ENCODE peak calls at places on chromosomes 12 and 14, in ten cellular contexts. One of them, this sample, is unnamed.

GRCh38 chr12:121774968-121775474 is 18.5 kb downstream of the RHOF start:
- DNase-seq in choroid plexus epithelial cell: no peak
- DNase-seq in GM12891: no peak
- DNase-seq in mucosa of descending colon: no peak
- DNase-seq in NCI-H460: no peak
- DNase-seq in substantia nigra: no peak
- DNase-seq in cardiac fibroblast: no peak
- DNase-seq in stimulated activated CD4-positive, alpha-beta T cell treated with anti-CD3 and anti-CD28 coated beads, Interleukin-1b, Interleukin-23, amount 100 ng/mL, for 24 hours: no peak
- DNase-seq in activated naive CD4-positive, alpha-beta T cell treated with Interleukin-2 at 50 U/mL for 16 hours: no peak
- DNase-seq in WTC11: peak; percentile 64
- DNase-seq in this sample: no peak

GRCh38 chr12:32273712-32274111 is 125.6 kb upstream of the FGD4 start:
- DNase-seq in cardiac fibroblast: no peak
- DNase-seq in GM12891: no peak
- DNase-seq in stimulated activated CD4-positive, alpha-beta T cell treated with anti-CD3 and anti-CD28 coated beads, Interleukin-1b, Interleukin-23, amount 100 ng/mL, for 24 hours: no peak
- DNase-seq in WTC11: peak; percentile 49
- DNase-seq in choroid plexus epithelial cell: no peak
- DNase-seq in activated naive CD4-positive, alpha-beta T cell treated with Interleukin-2 at 50 U/mL for 16 hours: no peak
- DNase-seq in mucosa of descending colon: no peak
- DNase-seq in NCI-H460: no peak
- DNase-seq in substantia nigra: no peak
- DNase-seq in this sample: peak; percentile 90

GRCh38 chr12:132178801-132179401 is 34.6 kb downstream of the NOC4L start:
- DNase-seq in WTC11: peak; percentile 58
- DNase-seq in substantia nigra: no peak
- DNase-seq in stimulated activated CD4-positive, alpha-beta T cell treated with anti-CD3 and anti-CD28 coated beads, Interleukin-1b, Interleukin-23, amount 100 ng/mL, for 24 hours: no peak
- DNase-seq in cardiac fibroblast: no peak
- DNase-seq in GM12891: no peak
- DNase-seq in choroid plexus epithelial cell: no peak
- DNase-seq in NCI-H460: no peak
- DNase-seq in mucosa of descending colon: no peak
- DNase-seq in activated naive CD4-positive, alpha-beta T cell treated with Interleukin-2 at 50 U/mL for 16 hours: peak; percentile 63
- DNase-seq in this sample: peak; percentile 74

GRCh38 chr12:120748242-120748641 is 22.6 kb downstream of the ACADS start:
- DNase-seq in choroid plexus epithelial cell: no peak
- DNase-seq in NCI-H460: no peak
- DNase-seq in stimulated activated CD4-positive, alpha-beta T cell treated with anti-CD3 and anti-CD28 coated beads, Interleukin-1b, Interleukin-23, amount 100 ng/mL, for 24 hours: no peak
- DNase-seq in activated naive CD4-positive, alpha-beta T cell treated with Interleukin-2 at 50 U/mL for 16 hours: no peak
- DNase-seq in mucosa of descending colon: no peak
- DNase-seq in cardiac fibroblast: no peak
- DNase-seq in WTC11: no peak
- DNase-seq in GM12891: no peak
- DNase-seq in substantia nigra: no peak
- DNase-seq in this sample: peak; percentile 14

GRCh38 chr12:103841690-103842584 is 903 bp upstream of the NT5DC3 start:
- DNase-seq in mucosa of descending colon: peak; percentile 70
- DNase-seq in stimulated activated CD4-positive, alpha-beta T cell treated with anti-CD3 and anti-CD28 coated beads, Interleukin-1b, Interleukin-23, amount 100 ng/mL, for 24 hours: no peak
- DNase-seq in cardiac fibroblast: peak; percentile 46
- DNase-seq in NCI-H460: peak; percentile 49
- DNase-seq in WTC11: peak; percentile 70
- DNase-seq in GM12891: peak; percentile 7
- DNase-seq in activated naive CD4-positive, alpha-beta T cell treated with Interleukin-2 at 50 U/mL for 16 hours: peak; percentile 22
- DNase-seq in choroid plexus epithelial cell: peak; percentile 66
- DNase-seq in substantia nigra: no peak
- DNase-seq in this sample: peak; percentile 88

GRCh38 chr14:32203928-32204357 is 874 bp upstream of the RNU6-8 start:
- DNase-seq in WTC11: no peak
- DNase-seq in substantia nigra: no peak
- DNase-seq in mucosa of descending colon: peak; percentile 48
- DNase-seq in GM12891: no peak
- DNase-seq in cardiac fibroblast: no peak
- DNase-seq in stimulated activated CD4-positive, alpha-beta T cell treated with anti-CD3 and anti-CD28 coated beads, Interleukin-1b, Interleukin-23, amount 100 ng/mL, for 24 hours: no peak
- DNase-seq in NCI-H460: no peak
- DNase-seq in choroid plexus epithelial cell: peak; percentile 9
- DNase-seq in activated naive CD4-positive, alpha-beta T cell treated with Interleukin-2 at 50 U/mL for 16 hours: peak; percentile 14
- DNase-seq in this sample: peak; percentile 78

GRCh38 chr12:100346660-100347059 is 10.2 kb upstream of the SLC17A8 start:
- DNase-seq in stimulated activated CD4-positive, alpha-beta T cell treated with anti-CD3 and anti-CD28 coated beads, Interleukin-1b, Interleukin-23, amount 100 ng/mL, for 24 hours: no peak
- DNase-seq in NCI-H460: no peak
- DNase-seq in WTC11: no peak
- DNase-seq in mucosa of descending colon: no peak
- DNase-seq in substantia nigra: no peak
- DNase-seq in activated naive CD4-positive, alpha-beta T cell treated with Interleukin-2 at 50 U/mL for 16 hours: no peak
- DNase-seq in cardiac fibroblast: no peak
- DNase-seq in choroid plexus epithelial cell: peak; percentile 57
- DNase-seq in GM12891: no peak
- DNase-seq in this sample: no peak

GRCh38 chr12:32697445-32697844 is 18.3 kb downstream of the DNM1L start:
- DNase-seq in activated naive CD4-positive, alpha-beta T cell treated with Interleukin-2 at 50 U/mL for 16 hours: no peak
- DNase-seq in GM12891: no peak
- DNase-seq in mucosa of descending colon: no peak
- DNase-seq in choroid plexus epithelial cell: no peak
- DNase-seq in stimulated activated CD4-positive, alpha-beta T cell treated with anti-CD3 and anti-CD28 coated beads, Interleukin-1b, Interleukin-23, amount 100 ng/mL, for 24 hours: no peak
- DNase-seq in WTC11: no peak
- DNase-seq in NCI-H460: no peak
- DNase-seq in cardiac fibroblast: no peak
- DNase-seq in substantia nigra: no peak
- DNase-seq in this sample: no peak

GRCh38 chr12:188910-189621 is 24.9 kb downstream of the SLC6A12 start:
- DNase-seq in NCI-H460: peak; percentile 30
- DNase-seq in WTC11: peak; percentile 75
- DNase-seq in cardiac fibroblast: peak; percentile 53
- DNase-seq in mucosa of descending colon: peak; percentile 64
- DNase-seq in activated naive CD4-positive, alpha-beta T cell treated with Interleukin-2 at 50 U/mL for 16 hours: peak; percentile 24
- DNase-seq in choroid plexus epithelial cell: peak; percentile 64
- DNase-seq in substantia nigra: peak; percentile 56
- DNase-seq in stimulated activated CD4-positive, alpha-beta T cell treated with anti-CD3 and anti-CD28 coated beads, Interleukin-1b, Interleukin-23, amount 100 ng/mL, for 24 hours: peak; percentile 11
- DNase-seq in GM12891: peak; percentile 81
- DNase-seq in this sample: peak; percentile 78

GRCh38 chr12:116241157-116241772 is 36.2 kb downstream of the MED13L start:
- DNase-seq in mucosa of descending colon: no peak
- DNase-seq in activated naive CD4-positive, alpha-beta T cell treated with Interleukin-2 at 50 U/mL for 16 hours: no peak
- DNase-seq in substantia nigra: no peak
- DNase-seq in choroid plexus epithelial cell: peak; percentile 45
- DNase-seq in cardiac fibroblast: peak; percentile 45
- DNase-seq in NCI-H460: no peak
- DNase-seq in stimulated activated CD4-positive, alpha-beta T cell treated with anti-CD3 and anti-CD28 coated beads, Interleukin-1b, Interleukin-23, amount 100 ng/mL, for 24 hours: no peak
- DNase-seq in WTC11: no peak
- DNase-seq in GM12891: no peak
- DNase-seq in this sample: no peak

GRCh38 chr12:104352106-104352713 is 48.7 kb downstream of the EID3 start:
- DNase-seq in GM12891: no peak
- DNase-seq in mucosa of descending colon: no peak
- DNase-seq in NCI-H460: no peak
- DNase-seq in substantia nigra: no peak
- DNase-seq in cardiac fibroblast: peak; percentile 60
- DNase-seq in choroid plexus epithelial cell: peak; percentile 48
- DNase-seq in stimulated activated CD4-positive, alpha-beta T cell treated with anti-CD3 and anti-CD28 coated beads, Interleukin-1b, Interleukin-23, amount 100 ng/mL, for 24 hours: no peak
- DNase-seq in activated naive CD4-positive, alpha-beta T cell treated with Interleukin-2 at 50 U/mL for 16 hours: no peak
- DNase-seq in WTC11: no peak
- DNase-seq in this sample: no peak

GRCh38 chr12:129226005-129226404 is 372.7 kb downstream of the GLT1D1 start:
- DNase-seq in NCI-H460: no peak
- DNase-seq in activated naive CD4-positive, alpha-beta T cell treated with Interleukin-2 at 50 U/mL for 16 hours: no peak
- DNase-seq in GM12891: no peak
- DNase-seq in substantia nigra: no peak
- DNase-seq in WTC11: no peak
- DNase-seq in cardiac fibroblast: no peak
- DNase-seq in choroid plexus epithelial cell: no peak
- DNase-seq in mucosa of descending colon: no peak
- DNase-seq in stimulated activated CD4-positive, alpha-beta T cell treated with anti-CD3 and anti-CD28 coated beads, Interleukin-1b, Interleukin-23, amount 100 ng/mL, for 24 hours: no peak
- DNase-seq in this sample: no peak

GRCh38 chr12:91889059-91889458 is 256.6 kb downstream of the BTG1 start:
- DNase-seq in substantia nigra: no peak
- DNase-seq in WTC11: no peak
- DNase-seq in NCI-H460: no peak
- DNase-seq in stimulated activated CD4-positive, alpha-beta T cell treated with anti-CD3 and anti-CD28 coated beads, Interleukin-1b, Interleukin-23, amount 100 ng/mL, for 24 hours: no peak
- DNase-seq in choroid plexus epithelial cell: no peak
- DNase-seq in activated naive CD4-positive, alpha-beta T cell treated with Interleukin-2 at 50 U/mL for 16 hours: no peak
- DNase-seq in cardiac fibroblast: peak; percentile 44
- DNase-seq in GM12891: no peak
- DNase-seq in mucosa of descending colon: no peak
- DNase-seq in this sample: no peak

GRCh38 chr12:42742691-42743090 is 153.1 kb upstream of the PRICKLE1 start:
- DNase-seq in cardiac fibroblast: no peak
- DNase-seq in WTC11: no peak
- DNase-seq in GM12891: no peak
- DNase-seq in substantia nigra: no peak
- DNase-seq in NCI-H460: peak; percentile 98
- DNase-seq in activated naive CD4-positive, alpha-beta T cell treated with Interleukin-2 at 50 U/mL for 16 hours: no peak
- DNase-seq in stimulated activated CD4-positive, alpha-beta T cell treated with anti-CD3 and anti-CD28 coated beads, Interleukin-1b, Interleukin-23, amount 100 ng/mL, for 24 hours: no peak
- DNase-seq in choroid plexus epithelial cell: peak; percentile 44
- DNase-seq in mucosa of descending colon: no peak
- DNase-seq in this sample: no peak

GRCh38 chr14:106044949-106045596 is 518.7 kb downstream of the TMEM121 start:
- DNase-seq in choroid plexus epithelial cell: no peak
- DNase-seq in stimulated activated CD4-positive, alpha-beta T cell treated with anti-CD3 and anti-CD28 coated beads, Interleukin-1b, Interleukin-23, amount 100 ng/mL, for 24 hours: peak; percentile 72
- DNase-seq in cardiac fibroblast: peak; percentile 15
- DNase-seq in mucosa of descending colon: peak; percentile 70
- DNase-seq in activated naive CD4-positive, alpha-beta T cell treated with Interleukin-2 at 50 U/mL for 16 hours: peak; percentile 80
- DNase-seq in substantia nigra: peak; percentile 8
- DNase-seq in WTC11: no peak
- DNase-seq in GM12891: peak; percentile 19
- DNase-seq in NCI-H460: peak; percentile 53
- DNase-seq in this sample: peak; percentile 85

GRCh38 chr14:56247495-56248087 is 129.4 kb downstream of the PELI2 start:
- DNase-seq in NCI-H460: no peak
- DNase-seq in cardiac fibroblast: peak; percentile 58
- DNase-seq in substantia nigra: no peak
- DNase-seq in stimulated activated CD4-positive, alpha-beta T cell treated with anti-CD3 and anti-CD28 coated beads, Interleukin-1b, Interleukin-23, amount 100 ng/mL, for 24 hours: no peak
- DNase-seq in mucosa of descending colon: no peak
- DNase-seq in activated naive CD4-positive, alpha-beta T cell treated with Interleukin-2 at 50 U/mL for 16 hours: no peak
- DNase-seq in GM12891: no peak
- DNase-seq in WTC11: no peak
- DNase-seq in choroid plexus epithelial cell: peak; percentile 64
- DNase-seq in this sample: no peak

GRCh38 chr14:92846162-92846897 is 52.2 kb downstream of the GOLGA5 start:
- DNase-seq in substantia nigra: no peak
- DNase-seq in choroid plexus epithelial cell: peak; percentile 85
- DNase-seq in mucosa of descending colon: no peak
- DNase-seq in cardiac fibroblast: peak; percentile 90
- DNase-seq in WTC11: no peak
- DNase-seq in stimulated activated CD4-positive, alpha-beta T cell treated with anti-CD3 and anti-CD28 coated beads, Interleukin-1b, Interleukin-23, amount 100 ng/mL, for 24 hours: no peak
- DNase-seq in GM12891: peak; percentile 35
- DNase-seq in NCI-H460: no peak
- DNase-seq in activated naive CD4-positive, alpha-beta T cell treated with Interleukin-2 at 50 U/mL for 16 hours: peak; percentile 28
- DNase-seq in this sample: no peak

GRCh38 chr14:100336618-100337530 is 13.7 kb downstream of the SLC25A47 start:
- DNase-seq in GM12891: no peak
- DNase-seq in cardiac fibroblast: no peak
- DNase-seq in mucosa of descending colon: no peak
- DNase-seq in choroid plexus epithelial cell: no peak
- DNase-seq in activated naive CD4-positive, alpha-beta T cell treated with Interleukin-2 at 50 U/mL for 16 hours: no peak
- DNase-seq in stimulated activated CD4-positive, alpha-beta T cell treated with anti-CD3 and anti-CD28 coated beads, Interleukin-1b, Interleukin-23, amount 100 ng/mL, for 24 hours: no peak
- DNase-seq in WTC11: no peak
- DNase-seq in substantia nigra: no peak
- DNase-seq in NCI-H460: no peak
- DNase-seq in this sample: peak; percentile 44

GRCh38 chr14:94044476-94045091 is 18.4 kb downstream of the OTUB2 start:
- DNase-seq in NCI-H460: no peak
- DNase-seq in stimulated activated CD4-positive, alpha-beta T cell treated with anti-CD3 and anti-CD28 coated beads, Interleukin-1b, Interleukin-23, amount 100 ng/mL, for 24 hours: no peak
- DNase-seq in GM12891: no peak
- DNase-seq in WTC11: no peak
- DNase-seq in substantia nigra: no peak
- DNase-seq in choroid plexus epithelial cell: no peak
- DNase-seq in activated naive CD4-positive, alpha-beta T cell treated with Interleukin-2 at 50 U/mL for 16 hours: no peak
- DNase-seq in cardiac fibroblast: no peak
- DNase-seq in mucosa of descending colon: peak; percentile 2
- DNase-seq in this sample: peak; percentile 69

GRCh38 chr12:89353188-89353822 is 1.0 kb upstream of the DUSP6 start:
- DNase-seq in GM12891: peak; percentile 21
- DNase-seq in activated naive CD4-positive, alpha-beta T cell treated with Interleukin-2 at 50 U/mL for 16 hours: peak; percentile 51
- DNase-seq in stimulated activated CD4-positive, alpha-beta T cell treated with anti-CD3 and anti-CD28 coated beads, Interleukin-1b, Interleukin-23, amount 100 ng/mL, for 24 hours: no peak
- DNase-seq in mucosa of descending colon: peak; percentile 87
- DNase-seq in substantia nigra: peak; percentile 66
- DNase-seq in choroid plexus epithelial cell: peak; percentile 77
- DNase-seq in NCI-H460: peak; percentile 66
- DNase-seq in cardiac fibroblast: peak; percentile 77
- DNase-seq in WTC11: peak; percentile 82
- DNase-seq in this sample: no peak

GRCh38 chr12:57112492-57113294 is 1.5 kb upstream of the STAT6 start:
- DNase-seq in stimulated activated CD4-positive, alpha-beta T cell treated with anti-CD3 and anti-CD28 coated beads, Interleukin-1b, Interleukin-23, amount 100 ng/mL, for 24 hours: no peak
- DNase-seq in choroid plexus epithelial cell: no peak
- DNase-seq in cardiac fibroblast: no peak
- DNase-seq in WTC11: no peak
- DNase-seq in GM12891: no peak
- DNase-seq in activated naive CD4-positive, alpha-beta T cell treated with Interleukin-2 at 50 U/mL for 16 hours: no peak
- DNase-seq in NCI-H460: no peak
- DNase-seq in substantia nigra: no peak
- DNase-seq in mucosa of descending colon: peak; percentile 23
- DNase-seq in this sample: no peak

GRCh38 chr12:130552483-130552996 is 163.6 kb downstream of the RIMBP2 start:
- DNase-seq in NCI-H460: peak; percentile 27
- DNase-seq in WTC11: no peak
- DNase-seq in stimulated activated CD4-positive, alpha-beta T cell treated with anti-CD3 and anti-CD28 coated beads, Interleukin-1b, Interleukin-23, amount 100 ng/mL, for 24 hours: no peak
- DNase-seq in substantia nigra: no peak
- DNase-seq in GM12891: no peak
- DNase-seq in activated naive CD4-positive, alpha-beta T cell treated with Interleukin-2 at 50 U/mL for 16 hours: no peak
- DNase-seq in mucosa of descending colon: no peak
- DNase-seq in choroid plexus epithelial cell: peak; percentile 1
- DNase-seq in cardiac fibroblast: no peak
- DNase-seq in this sample: no peak

GRCh38 chr12:94621662-94622359 is 28.5 kb downstream of the TMCC3 start:
- DNase-seq in NCI-H460: no peak
- DNase-seq in stimulated activated CD4-positive, alpha-beta T cell treated with anti-CD3 and anti-CD28 coated beads, Interleukin-1b, Interleukin-23, amount 100 ng/mL, for 24 hours: no peak
- DNase-seq in GM12891: peak; percentile 37
- DNase-seq in WTC11: no peak
- DNase-seq in cardiac fibroblast: peak; percentile 56
- DNase-seq in activated naive CD4-positive, alpha-beta T cell treated with Interleukin-2 at 50 U/mL for 16 hours: peak; percentile 57
- DNase-seq in mucosa of descending colon: no peak
- DNase-seq in choroid plexus epithelial cell: peak; percentile 72
- DNase-seq in substantia nigra: no peak
- DNase-seq in this sample: no peak

GRCh38 chr12:6627598-6627997 is 8.2 kb downstream of the LPAR5 start:
- DNase-seq in substantia nigra: no peak
- DNase-seq in activated naive CD4-positive, alpha-beta T cell treated with Interleukin-2 at 50 U/mL for 16 hours: peak; percentile 42
- DNase-seq in stimulated activated CD4-positive, alpha-beta T cell treated with anti-CD3 and anti-CD28 coated beads, Interleukin-1b, Interleukin-23, amount 100 ng/mL, for 24 hours: no peak
- DNase-seq in WTC11: no peak
- DNase-seq in GM12891: no peak
- DNase-seq in NCI-H460: no peak
- DNase-seq in cardiac fibroblast: no peak
- DNase-seq in mucosa of descending colon: no peak
- DNase-seq in choroid plexus epithelial cell: no peak
- DNase-seq in this sample: no peak

GRCh38 chr12:58529897-58530296 is 390.4 kb downstream of the LRIG3 start:
- DNase-seq in stimulated activated CD4-positive, alpha-beta T cell treated with anti-CD3 and anti-CD28 coated beads, Interleukin-1b, Interleukin-23, amount 100 ng/mL, for 24 hours: no peak
- DNase-seq in choroid plexus epithelial cell: peak; percentile 98
- DNase-seq in GM12891: no peak
- DNase-seq in WTC11: no peak
- DNase-seq in NCI-H460: no peak
- DNase-seq in substantia nigra: no peak
- DNase-seq in cardiac fibroblast: peak; percentile 98
- DNase-seq in mucosa of descending colon: no peak
- DNase-seq in activated naive CD4-positive, alpha-beta T cell treated with Interleukin-2 at 50 U/mL for 16 hours: no peak
- DNase-seq in this sample: no peak

GRCh38 chr12:110844551-110845395 is 2.0 kb upstream of the CCDC63 start:
- DNase-seq in cardiac fibroblast: peak; percentile 12
- DNase-seq in GM12891: no peak
- DNase-seq in substantia nigra: no peak
- DNase-seq in activated naive CD4-positive, alpha-beta T cell treated with Interleukin-2 at 50 U/mL for 16 hours: no peak
- DNase-seq in WTC11: no peak
- DNase-seq in stimulated activated CD4-positive, alpha-beta T cell treated with anti-CD3 and anti-CD28 coated beads, Interleukin-1b, Interleukin-23, amount 100 ng/mL, for 24 hours: no peak
- DNase-seq in choroid plexus epithelial cell: no peak
- DNase-seq in mucosa of descending colon: no peak
- DNase-seq in NCI-H460: no peak
- DNase-seq in this sample: no peak

GRCh38 chr14:90644882-90645281 is 171.3 kb downstream of the TTC7B start:
- DNase-seq in activated naive CD4-positive, alpha-beta T cell treated with Interleukin-2 at 50 U/mL for 16 hours: no peak
- DNase-seq in substantia nigra: no peak
- DNase-seq in GM12891: no peak
- DNase-seq in WTC11: no peak
- DNase-seq in mucosa of descending colon: no peak
- DNase-seq in choroid plexus epithelial cell: peak; percentile 78
- DNase-seq in NCI-H460: no peak
- DNase-seq in cardiac fibroblast: peak; percentile 82
- DNase-seq in stimulated activated CD4-positive, alpha-beta T cell treated with anti-CD3 and anti-CD28 coated beads, Interleukin-1b, Interleukin-23, amount 100 ng/mL, for 24 hours: no peak
- DNase-seq in this sample: no peak

GRCh38 chr14:95015046-95015445 is 142.3 kb downstream of the DICER1 start:
- DNase-seq in GM12891: no peak
- DNase-seq in activated naive CD4-positive, alpha-beta T cell treated with Interleukin-2 at 50 U/mL for 16 hours: no peak
- DNase-seq in substantia nigra: no peak
- DNase-seq in NCI-H460: no peak
- DNase-seq in WTC11: no peak
- DNase-seq in cardiac fibroblast: no peak
- DNase-seq in stimulated activated CD4-positive, alpha-beta T cell treated with anti-CD3 and anti-CD28 coated beads, Interleukin-1b, Interleukin-23, amount 100 ng/mL, for 24 hours: no peak
- DNase-seq in choroid plexus epithelial cell: no peak
- DNase-seq in mucosa of descending colon: no peak
- DNase-seq in this sample: no peak